ENCODE peak calls at places on chromosomes 3 and 15, in six cellular contexts. One of them, this sample, is unnamed.

GRCh38 chr15:70375006-70375409 is 277.3 kb upstream of the TLE3 start:
- DNase-seq in A549: peak; percentile 80
- DNase-seq in heart right ventricle: no peak
- DNase-seq in upper lobe of right lung: peak; percentile 73
- DNase-seq in GM23248: peak; percentile 93
- DNase-seq in lower lobe of right lung: no peak
- DNase-seq in this sample: no peak

GRCh38 chr3:46853441-46854410 is 9.5 kb downstream of the MYL3 start:
- DNase-seq in A549: no peak
- DNase-seq in heart right ventricle: no peak
- DNase-seq in upper lobe of right lung: peak; percentile 45
- DNase-seq in GM23248: no peak
- DNase-seq in lower lobe of right lung: peak; percentile 32
- DNase-seq in this sample: no peak

GRCh38 chr15:49946681-49947080 is 172.4 kb downstream of the ATP8B4 start:
- DNase-seq in A549: no peak
- DNase-seq in heart right ventricle: no peak
- DNase-seq in upper lobe of right lung: no peak
- DNase-seq in GM23248: no peak
- DNase-seq in lower lobe of right lung: no peak
- DNase-seq in this sample: no peak

GRCh38 chr15:80906159-80906775 is 83.4 kb downstream of the MESD start:
- DNase-seq in A549: no peak
- DNase-seq in heart right ventricle: no peak
- DNase-seq in upper lobe of right lung: no peak
- DNase-seq in GM23248: peak; percentile 46
- DNase-seq in lower lobe of right lung: no peak
- DNase-seq in this sample: no peak

GRCh38 chr3:195040773-195041520 is 230.0 kb downstream of the XXYLT1 start:
- DNase-seq in A549: no peak
- DNase-seq in heart right ventricle: no peak
- DNase-seq in upper lobe of right lung: peak; percentile 64
- DNase-seq in GM23248: no peak
- DNase-seq in lower lobe of right lung: no peak
- DNase-seq in this sample: no peak

GRCh38 chr3:106242779-106243178 is 374.0 kb upstream of the CBLB start:
- DNase-seq in A549: no peak
- DNase-seq in heart right ventricle: no peak
- DNase-seq in upper lobe of right lung: no peak
- DNase-seq in GM23248: no peak
- DNase-seq in lower lobe of right lung: no peak
- DNase-seq in this sample: no peak

GRCh38 chr3:143083781-143084180 is 35.8 kb upstream of the CHST2 start:
- DNase-seq in A549: no peak
- DNase-seq in heart right ventricle: no peak
- DNase-seq in upper lobe of right lung: no peak
- DNase-seq in GM23248: no peak
- DNase-seq in lower lobe of right lung: no peak
- DNase-seq in this sample: no peak

GRCh38 chr15:77035999-77036471 is 34.9 kb downstream of the TSPAN3 start:
- DNase-seq in A549: no peak
- DNase-seq in heart right ventricle: no peak
- DNase-seq in upper lobe of right lung: peak; percentile 60
- DNase-seq in GM23248: no peak
- DNase-seq in lower lobe of right lung: peak; percentile 45
- DNase-seq in this sample: no peak

GRCh38 chr3:13206799-13207577 is 133.8 kb upstream of the IQSEC1 start:
- DNase-seq in A549: no peak
- DNase-seq in heart right ventricle: no peak
- DNase-seq in upper lobe of right lung: peak; percentile 46
- DNase-seq in GM23248: no peak
- DNase-seq in lower lobe of right lung: peak; percentile 15
- DNase-seq in this sample: no peak

GRCh38 chr3:56758539-56758981 is 43.2 kb downstream of the ARHGEF3 start:
- DNase-seq in A549: peak; percentile 7
- DNase-seq in heart right ventricle: no peak
- DNase-seq in upper lobe of right lung: no peak
- DNase-seq in GM23248: peak; percentile 94
- DNase-seq in lower lobe of right lung: peak; percentile 55
- DNase-seq in this sample: peak; percentile 40

GRCh38 chr3:141739731-141740130 is 1.6 kb downstream of the RNF7 start:
- DNase-seq in A549: no peak
- DNase-seq in heart right ventricle: no peak
- DNase-seq in upper lobe of right lung: no peak
- DNase-seq in GM23248: no peak
- DNase-seq in lower lobe of right lung: no peak
- DNase-seq in this sample: no peak

GRCh38 chr3:141737828-141738635 is at the start of gene RNF7:
- DNase-seq in A549: peak; percentile 80
- DNase-seq in heart right ventricle: peak; percentile 92
- DNase-seq in upper lobe of right lung: peak; percentile 98
- DNase-seq in GM23248: peak; percentile 98
- DNase-seq in lower lobe of right lung: peak; percentile 97
- DNase-seq in this sample: peak; percentile 98

GRCh38 chr3:141743305-141743704 is 5.2 kb downstream of the RNF7 start:
- DNase-seq in A549: no peak
- DNase-seq in heart right ventricle: no peak
- DNase-seq in upper lobe of right lung: no peak
- DNase-seq in GM23248: no peak
- DNase-seq in lower lobe of right lung: no peak
- DNase-seq in this sample: no peak

GRCh38 chr3:141738636-141739363 is 702 bp downstream of the RNF7 start:
- DNase-seq in A549: peak; percentile 45
- DNase-seq in heart right ventricle: peak; percentile 8
- DNase-seq in upper lobe of right lung: no peak
- DNase-seq in GM23248: peak; percentile 87
- DNase-seq in lower lobe of right lung: no peak
- DNase-seq in this sample: peak; percentile 23

DNA sequence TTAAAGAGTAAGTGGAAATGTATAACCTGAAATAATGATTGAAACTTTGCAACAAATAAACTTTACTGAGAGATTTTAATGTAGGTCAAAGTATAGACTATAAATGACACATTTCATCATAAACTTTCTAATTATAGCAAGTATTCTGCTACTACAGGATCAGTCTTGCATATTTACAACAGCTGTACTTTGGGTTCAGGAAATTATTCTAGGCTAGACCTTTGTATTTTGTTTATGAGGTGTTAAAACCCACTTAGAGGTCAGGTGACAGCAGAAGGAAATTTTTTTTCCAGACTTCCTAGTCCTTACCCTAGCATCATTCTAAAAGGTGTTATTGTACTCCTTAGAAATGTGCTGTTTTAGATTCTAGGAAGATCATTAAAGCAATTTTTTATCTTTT is 2.3 kb downstream of the RNF7 start:
- DNase-seq in A549: no peak
- DNase-seq in heart right ventricle: no peak
- DNase-seq in upper lobe of right lung: no peak
- DNase-seq in GM23248: no peak
- DNase-seq in lower lobe of right lung: no peak
- DNase-seq in this sample: no peak
- H3K4me3 ChIP-seq in A549: no peak overlapping the region
- H3K4me3 ChIP-seq in heart right ventricle: no peak overlapping the region
- H3K4me3 ChIP-seq in upper lobe of right lung: peak overlapping the region; percentile 90
- H3K4me3 ChIP-seq in GM23248: peak overlapping the region; percentile 92
- H3K4me3 ChIP-seq in lower lobe of right lung: peak overlapping the region; percentile 78
- H3K4me3 ChIP-seq in this sample: no peak overlapping the region

GRCh38 chr15:58746174-58746573 is 3.3 kb downstream of the ADAM10 start:
- DNase-seq in A549: no peak
- DNase-seq in heart right ventricle: no peak
- DNase-seq in upper lobe of right lung: no peak
- DNase-seq in GM23248: no peak
- DNase-seq in lower lobe of right lung: no peak
- DNase-seq in this sample: no peak

GRCh38 chr15:58742424-58743160 is 6.9 kb downstream of the ADAM10 start:
- DNase-seq in A549: no peak
- DNase-seq in heart right ventricle: no peak
- DNase-seq in upper lobe of right lung: no peak
- DNase-seq in GM23248: no peak
- DNase-seq in lower lobe of right lung: no peak
- DNase-seq in this sample: no peak

GRCh38 chr15:58742022-58742421 is 7.5 kb downstream of the ADAM10 start:
- DNase-seq in A549: no peak
- DNase-seq in heart right ventricle: no peak
- DNase-seq in upper lobe of right lung: no peak
- DNase-seq in GM23248: no peak
- DNase-seq in lower lobe of right lung: no peak
- DNase-seq in this sample: no peak

GRCh38 chr15:58741032-58741431 is 8.5 kb downstream of the ADAM10 start:
- DNase-seq in A549: no peak
- DNase-seq in heart right ventricle: no peak
- DNase-seq in upper lobe of right lung: no peak
- DNase-seq in GM23248: no peak
- DNase-seq in lower lobe of right lung: no peak
- DNase-seq in this sample: no peak

GRCh38 chr15:58743161-58743502 is 6.4 kb downstream of the ADAM10 start:
- DNase-seq in A549: no peak
- DNase-seq in heart right ventricle: no peak
- DNase-seq in upper lobe of right lung: no peak
- DNase-seq in GM23248: no peak
- DNase-seq in lower lobe of right lung: no peak
- DNase-seq in this sample: no peak
- H3K4me1 ChIP-seq in A549: peaks cover 55% of the 10 kb centered on the region
- H3K4me1 ChIP-seq in heart right ventricle: peaks cover 54% of the 10 kb centered on the region
- H3K4me1 ChIP-seq in upper lobe of right lung: peaks cover 44% of the 10 kb centered on the region
- H3K4me1 ChIP-seq in GM23248: peaks cover 30% of the 10 kb centered on the region
- H3K4me1 ChIP-seq in lower lobe of right lung: peaks cover 67% of the 10 kb centered on the region
- H3K4me1 ChIP-seq in this sample: peaks cover 74% of the 10 kb centered on the region

DNA sequence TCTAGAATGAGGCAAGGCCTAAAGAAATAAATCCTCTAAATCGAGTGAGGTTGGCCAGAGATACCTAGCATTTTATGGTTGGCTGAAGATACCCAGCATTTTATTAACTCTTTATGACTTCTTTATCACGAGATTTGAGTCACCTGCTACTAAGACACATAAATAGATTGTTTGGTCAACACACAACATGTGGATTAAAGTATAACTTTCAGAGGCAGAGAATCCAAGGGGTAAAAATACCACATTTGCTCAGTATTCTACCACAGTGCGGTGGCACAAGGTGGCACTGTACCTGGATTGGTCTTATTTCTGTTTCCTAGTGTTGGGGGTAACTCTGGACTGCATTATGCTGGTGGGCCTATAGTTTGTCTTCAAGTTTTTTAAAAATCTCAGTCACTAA is 27.0 kb upstream of the VILL start:
- DNase-seq in A549: no peak
- DNase-seq in heart right ventricle: no peak
- DNase-seq in upper lobe of right lung: no peak
- DNase-seq in GM23248: no peak
- DNase-seq in lower lobe of right lung: no peak
- DNase-seq in this sample: no peak
- H3K27ac ChIP-seq in A549: no peak overlapping the region
- H3K27ac ChIP-seq in heart right ventricle: peak overlapping the region; percentile 52
- H3K27ac ChIP-seq in upper lobe of right lung: no peak overlapping the region
- H3K27ac ChIP-seq in GM23248: no peak overlapping the region
- H3K27ac ChIP-seq in lower lobe of right lung: no peak overlapping the region
- H3K27ac ChIP-seq in this sample: no peak overlapping the region

DNA sequence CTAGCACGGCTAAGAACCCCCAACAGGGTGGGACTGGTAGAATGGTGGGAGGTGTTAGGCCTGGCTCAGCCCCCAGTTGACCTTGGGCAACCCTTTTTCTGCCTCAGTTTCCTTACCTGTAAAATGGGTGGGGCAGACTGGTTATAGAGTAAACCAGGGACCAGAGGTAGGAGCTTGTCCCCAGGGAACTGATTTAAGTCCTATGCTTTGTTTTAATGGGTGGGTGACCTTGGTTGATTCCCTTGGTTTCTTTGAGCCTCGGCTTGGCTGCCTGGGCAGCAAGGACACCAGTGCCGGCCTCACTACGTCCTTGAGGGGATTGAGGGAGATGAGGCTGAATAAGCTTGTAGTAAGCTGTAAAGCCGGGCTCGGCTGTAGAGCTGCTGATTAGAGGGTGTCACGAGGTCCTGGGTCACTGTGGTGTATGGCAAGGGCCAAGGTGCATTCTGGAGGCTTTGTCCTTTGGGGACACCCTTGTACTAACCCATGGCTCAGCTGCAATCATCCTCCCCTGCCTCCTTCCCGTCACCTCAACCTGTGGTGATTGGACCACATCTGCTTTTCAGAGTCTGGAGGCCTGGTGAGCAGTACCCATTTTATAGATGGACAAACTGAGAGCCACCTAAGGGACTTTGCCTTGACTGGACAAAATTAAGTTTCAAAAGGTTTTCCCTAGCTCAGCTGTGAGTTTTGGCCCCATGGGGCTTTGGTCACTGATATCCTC is 2.2 kb downstream of the SLC6A6 start:
- DNase-seq in A549: no peak
- DNase-seq in heart right ventricle: no peak
- DNase-seq in upper lobe of right lung: no peak
- DNase-seq in GM23248: no peak
- DNase-seq in lower lobe of right lung: no peak
- DNase-seq in this sample: no peak
- H3K4me3 ChIP-seq in A549: peak overlapping the region; percentile 75
- H3K4me3 ChIP-seq in heart right ventricle: peak overlapping the region; percentile 52
- H3K4me3 ChIP-seq in upper lobe of right lung: peak overlapping the region; percentile 76
- H3K4me3 ChIP-seq in GM23248: peak overlapping the region; percentile 73
- H3K4me3 ChIP-seq in lower lobe of right lung: peak overlapping the region; percentile 94
- H3K4me3 ChIP-seq in this sample: peak overlapping the region; percentile 62

DNA sequence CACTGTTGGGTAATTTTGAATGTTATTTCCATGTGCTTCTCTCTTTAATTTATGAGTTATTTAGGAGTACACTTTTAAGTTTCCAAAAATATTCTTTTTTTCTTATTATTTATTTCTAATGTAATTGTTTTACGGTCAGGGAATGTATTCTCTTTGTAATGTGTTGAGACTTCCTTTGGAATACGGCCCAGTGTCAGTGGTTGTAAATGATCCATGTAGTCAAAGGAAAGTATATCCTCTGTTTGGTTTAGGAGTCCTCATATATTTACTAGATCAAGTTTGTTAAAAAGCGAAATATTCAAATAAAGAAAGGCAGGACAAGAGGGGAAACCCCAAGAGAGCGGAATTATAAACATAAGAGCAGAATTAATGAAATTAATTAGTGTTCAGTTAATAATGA is 49.0 kb upstream of the ADGRG7 start:
- DNase-seq in A549: no peak
- DNase-seq in heart right ventricle: no peak
- DNase-seq in upper lobe of right lung: no peak
- DNase-seq in GM23248: no peak
- DNase-seq in lower lobe of right lung: no peak
- DNase-seq in this sample: no peak
- H3K4me1 ChIP-seq in A549: peaks cover 11% of the 10 kb centered on the region
- H3K4me1 ChIP-seq in heart right ventricle: no peaks in the 10 kb centered on the region
- H3K4me1 ChIP-seq in upper lobe of right lung: no peaks in the 10 kb centered on the region
- H3K4me1 ChIP-seq in GM23248: peaks cover 34% of the 10 kb centered on the region
- H3K4me1 ChIP-seq in lower lobe of right lung: no peaks in the 10 kb centered on the region
- H3K4me1 ChIP-seq in this sample: no peaks in the 10 kb centered on the region

GRCh38 chr3:69505770-69506407 is 120.0 kb upstream of the FRMD4B start:
- DNase-seq in A549: no peak
- DNase-seq in heart right ventricle: no peak
- DNase-seq in upper lobe of right lung: no peak
- DNase-seq in GM23248: peak; percentile 4
- DNase-seq in lower lobe of right lung: no peak
- DNase-seq in this sample: no peak
- H3K27ac ChIP-seq in A549: no peak overlapping the region
- H3K27ac ChIP-seq in heart right ventricle: peak overlapping the region; percentile 72
- H3K27ac ChIP-seq in upper lobe of right lung: peak overlapping the region; percentile 70
- H3K27ac ChIP-seq in GM23248: no peak overlapping the region
- H3K27ac ChIP-seq in lower lobe of right lung: peak overlapping the region; percentile 51
- H3K27ac ChIP-seq in this sample: no peak overlapping the region

This sample was measured in CD4-positive, alpha-beta memory T cell.